ENCODE peak calls at places on chromosome 17, in five cellular contexts. K, N, A, B and U are unnamed samples.

GRCh38 chr17:58329808-58330543 is 1.4 kb upstream of the TSPOAP1 start:
- DNase-seq in N (no peak), A (no peak), K (no peak), B (no peak), U (no peak)

GRCh38 chr17:79141578-79142338 is 67.1 kb downstream of the ENGASE start:
- DNase-seq in A (no peak), B (no peak), K (no peak), N (no peak), U (no peak)

GRCh38 chr17:77332981-77333685 is 192.4 kb downstream of the SEC14L1 start:
- DNase-seq in N (peak), K (no peak), A (no peak), B (no peak), U (no peak)

GRCh38 chr17:40017422-40018080 is 2.3 kb downstream of the CSF3 start:
- DNase-seq in B (no peak), N (peak), A (no peak), K (peak), U (no peak)

GRCh38 chr17:80879723-80880649 is 111.7 kb upstream of the CHMP6 start:
- DNase-seq in B (no peak), N (no peak), K (peak), A (no peak), U (no peak)

GRCh38 chr17:58331815-58332719 is 3.5 kb upstream of the TSPOAP1 start:
- DNase-seq in B (peak), A (peak), N (peak), K (peak), U (peak)

GRCh38 chr17:73247728-73248127 is 14.0 kb downstream of the CPSF4L start:
- DNase-seq in B (no peak), A (no peak), K (no peak), N (no peak), U (no peak)

GRCh38 chr17:74430706-74431567 is 951 bp upstream of the GPRC5C start:
- DNase-seq in N (peak), K (peak), A (no peak), B (no peak), U (no peak)

GRCh38 chr17:78838574-78839005 is 2.0 kb downstream of the USP36 start:
- DNase-seq in N (no peak), K (no peak), B (no peak), A (no peak), U (no peak)

GRCh38 chr17:41920580-41920955 is 1.8 kb upstream of the ACLY start:
- DNase-seq in N (no peak), K (no peak), B (no peak), A (no peak), U (no peak)

GRCh38 chr17:33113281-33114010 is 121.8 kb downstream of the SPACA3 start:
- DNase-seq in K (no peak), B (no peak), A (no peak), N (no peak), U (no peak)

GRCh38 chr17:1104222-1104621 is 75.6 kb downstream of the ABR start:
- DNase-seq in N (peak), B (no peak), K (peak), A (no peak), U (no peak)

GRCh38 chr17:20226814-20227482 is 217.8 kb downstream of the SPECC1 start:
- DNase-seq in N (peak), K (peak), A (peak), B (peak), U (peak)